ENCODE peak calls at places on chromosomes 1 and 21, in five cellular contexts. W is left ventricle myocardium inferior, B is upper lobe of right lung, P is lower lobe of right lung, S is D721Med. Q is an unnamed sample.

GRCh38 chr21:43687566-43688395 is 28.4 kb downstream of the RRP1B start:
- DNase-seq in W (no peak), B (no peak), P (no peak), S (no peak), Q (no peak)

GRCh38 chr1:67339623-67340343 is 32.1 kb downstream of the IL12RB2 start:
- DNase-seq in W (no peak), B (no peak), P (no peak), S (no peak), Q (no peak)

GRCh38 chr1:64516301-64516700 is 46.4 kb downstream of the CACHD1 start:
- DNase-seq in W (no peak), B (no peak), P (no peak), S (no peak), Q (no peak)

GRCh38 chr1:89472253-89472652 is 52.4 kb upstream of the LRRC8B start:
- DNase-seq in W (no peak), B (no peak), P (no peak), S (no peak), Q (no peak)

GRCh38 chr1:30186586-30186985 is 536.8 kb downstream of the MATN1 start:
- DNase-seq in W (no peak), B (no peak), P (no peak), S (no peak), Q (no peak)

GRCh38 chr1:115717541-115717940 is 51.0 kb downstream of the CASQ2 start:
- DNase-seq in W (no peak), B (no peak), P (peak; percentile 53), S (no peak), Q (peak; percentile 31)

GRCh38 chr1:207064546-207064945 is 11.5 kb downstream of the PFKFB2 start:
- DNase-seq in W (peak; percentile 54), B (peak; percentile 84), P (peak; percentile 77), S (no peak), Q (no peak)

GRCh38 chr1:215380566-215380965 is 186.5 kb upstream of the KCTD3 start:
- DNase-seq in W (no peak), B (no peak), P (no peak), S (no peak), Q (no peak)

GRCh38 chr1:47208374-47208850 is 18.6 kb upstream of the PDZK1IP1 start:
- DNase-seq in W (no peak), B (peak; percentile 52), P (no peak), S (no peak), Q (no peak)

GRCh38 chr1:223244366-223245103 is 101.5 kb upstream of the TLR5 start:
- DNase-seq in W (no peak), B (no peak), P (no peak), S (no peak), Q (peak; percentile 25)
- TF ChIP-seq CTCF in W (peak; percentile 59), B (peak; percentile 27), P (peak; percentile 27), S (peak; percentile 18), Q (no peak)

GRCh38 chr1:201468844-201469644 is at the start of gene PHLDA3:
- DNase-seq in W (peak; percentile 89), B (peak; percentile 96), P (peak; percentile 91), S (peak; percentile 89), Q (peak; percentile 90)
- TF ChIP-seq CTCF in W (no peak), B (no peak), P (no peak), S (no peak), Q (peak; percentile 26)

GRCh38 chr1:227437495-227438008 is 119.3 kb upstream of the CDC42BPA start:
- DNase-seq in W (no peak), B (no peak), P (no peak), S (no peak), Q (peak; percentile 38)
- TF ChIP-seq CTCF in W (peak; percentile 67), B (peak; percentile 46), P (peak; percentile 44), S (peak; percentile 77), Q (no peak)

DNA sequence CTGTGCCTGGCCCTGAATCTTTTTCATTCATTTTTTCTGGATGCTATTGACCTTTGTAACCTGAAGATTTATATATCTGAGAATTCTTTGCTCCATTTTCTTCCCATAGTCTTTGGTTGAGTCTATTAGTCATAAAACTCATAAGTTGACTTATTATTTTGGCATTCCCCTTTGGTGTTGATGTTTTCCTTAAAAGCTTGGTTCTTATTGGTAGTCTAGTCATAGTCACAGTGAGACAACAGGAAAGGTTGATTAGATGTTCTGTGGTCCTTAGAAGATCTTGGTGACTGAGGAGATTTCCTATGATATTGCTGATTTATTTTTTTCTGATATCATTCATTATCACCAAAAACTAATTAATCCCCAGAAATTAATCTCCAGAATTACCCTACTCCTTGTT is 86.2 kb downstream of the PTPRC start:
- DNase-seq in W (no peak), B (no peak), P (no peak), S (no peak), Q (no peak)
- TF ChIP-seq CTCF in W (no peak), B (no peak), P (no peak), S (no peak), Q (no peak)

GRCh38 chr1:156052862-156053769 is 482 bp downstream of the UBQLN4 start:
- DNase-seq in W (peak; percentile 55), B (peak; percentile 83), P (peak; percentile 70), S (no peak), Q (peak; percentile 87)

GRCh38 chr1:156053770-156054499 is at the start of gene UBQLN4:
- DNase-seq in W (peak; percentile 88), B (peak; percentile 94), P (peak; percentile 90), S (peak; percentile 88), Q (peak; percentile 97)

GRCh38 chr1:156055649-156056048 is 1.1 kb downstream of the LAMTOR2 start:
- DNase-seq in W (no peak), B (no peak), P (no peak), S (no peak), Q (no peak)

GRCh38 chr1:156055343-156055645 is 712 bp downstream of the LAMTOR2 start:
- DNase-seq in W (no peak), B (no peak), P (no peak), S (no peak), Q (no peak)

GRCh38 chr1:156054500-156055342 is at the start of gene LAMTOR2:
- DNase-seq in W (peak; percentile 99), B (peak; percentile 98), P (peak; percentile 98), S (peak; percentile 99), Q (peak; percentile 96)
- TF ChIP-seq CTCF in W (no peak), B (no peak), P (no peak), S (no peak), Q (no peak)

GRCh38 chr1:12404918-12405317 is 175.1 kb downstream of the VPS13D start:
- DNase-seq in W (no peak), B (no peak), P (no peak), S (no peak), Q (no peak)

GRCh38 chr1:12407050-12407961 is 177.5 kb downstream of the VPS13D start:
- DNase-seq in W (no peak), B (no peak), P (no peak), S (no peak), Q (peak; percentile 21)

GRCh38 chr1:12405325-12406217 is 175.7 kb downstream of the VPS13D start:
- DNase-seq in W (no peak), B (no peak), P (no peak), S (no peak), Q (no peak)

GRCh38 chr1:12407962-12408288 is 178.1 kb downstream of the VPS13D start:
- DNase-seq in W (no peak), B (no peak), P (no peak), S (no peak), Q (no peak)

DNA sequence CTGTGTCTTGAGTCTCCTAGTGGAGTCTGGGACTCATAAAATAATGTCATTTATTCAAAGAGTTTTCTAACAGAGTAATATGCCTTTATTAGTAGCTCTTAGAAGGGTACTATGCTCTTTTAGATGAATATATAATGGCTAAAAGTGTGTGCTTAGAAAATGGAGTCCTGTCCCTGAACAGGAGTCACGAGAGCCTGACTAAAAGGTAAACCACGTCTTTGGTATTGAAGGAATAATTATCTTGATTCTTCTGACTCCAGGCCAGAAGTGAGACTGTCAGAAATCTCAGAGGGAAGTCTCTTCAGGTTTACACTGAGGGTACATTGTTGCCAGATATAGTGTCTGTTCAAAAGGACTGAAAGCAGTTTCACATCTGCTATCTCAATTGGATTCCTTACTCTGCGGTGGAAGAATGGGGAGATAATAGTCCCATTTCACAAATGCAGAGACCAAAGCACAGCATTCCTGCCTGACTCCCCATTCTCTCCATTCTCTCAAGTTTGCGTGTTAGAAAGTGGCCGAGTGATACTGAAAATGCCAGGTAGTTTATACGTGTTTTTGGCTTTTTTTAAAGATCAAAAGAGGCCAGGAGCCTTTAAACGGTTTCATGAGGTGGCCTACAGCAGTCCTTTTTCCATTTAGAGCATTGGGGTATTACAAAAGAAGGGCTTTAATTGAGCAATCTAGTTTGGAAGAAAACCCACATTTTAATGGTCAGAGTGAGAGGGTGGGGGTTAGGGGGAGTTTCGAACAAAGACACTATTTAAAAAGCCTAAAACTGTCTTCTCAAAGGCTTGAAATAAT is 176.6 kb downstream of the VPS13D start:
- DNase-seq in W (no peak), B (no peak), P (no peak), S (no peak), Q (no peak)
- TF ChIP-seq CTCF in W (no peak), B (no peak), P (no peak), S (no peak), Q (no peak)

GRCh38 chr1:111746614-111746999 is 7.4 kb upstream of the INKA2 start:
- DNase-seq in W (no peak), B (no peak), P (no peak), S (no peak), Q (no peak)
- TF ChIP-seq CTCF in W (no peak), B (no peak), P (no peak), S (no peak), Q (no peak)

DNA sequence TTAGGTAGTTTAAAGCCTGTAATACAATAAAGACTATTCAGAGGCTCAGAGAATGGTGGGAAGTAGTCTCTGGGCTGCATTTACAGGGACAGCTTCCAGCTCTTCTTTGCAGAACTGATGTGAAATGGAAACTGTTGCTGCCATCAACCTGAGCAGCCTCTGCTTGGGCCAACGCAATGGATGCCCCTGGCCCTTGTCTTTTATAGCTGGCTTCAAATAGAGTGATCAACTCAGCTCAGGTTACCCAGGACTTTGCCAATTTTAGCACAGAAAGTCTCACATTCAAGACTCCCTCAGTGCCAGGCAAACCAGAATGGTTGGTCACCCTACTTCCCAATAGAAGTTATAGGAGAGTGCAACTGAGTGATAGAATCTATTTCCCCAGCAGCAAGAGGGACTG is 18.1 kb upstream of the GALNT2 start:
- DNase-seq in W (no peak), B (no peak), P (no peak), S (no peak), Q (no peak)
- TF ChIP-seq CTCF in W (no peak), B (no peak), P (no peak), S (no peak), Q (no peak)

Q was measured in GM13977.